ENCODE peak calls at places on chromosome 7, in eight cellular contexts. U is activated CD8-positive, alpha-beta memory T cell treated with anti-CD3 and anti-CD28 coated beads for 1 hour; K is CD4-positive, alpha-beta T cell; X is RWPE1; C is iris pigment epithelial cell; L is NCI-H146; Z is GM23248; R is NCI-H2107. O is an unnamed sample.
A peak's percentile ranks its signal among the peaks of the same experiment; 100 is the strongest.

GRCh38 chr7:106069471-106070200 is 42.5 kb downstream of the SYPL1 start:
- DNase-seq in U (no peak), K (no peak), X (no peak), C (no peak), L (no peak), Z (no peak), R (no peak), O (no peak)

GRCh38 chr7:117572826-117573620 is 93.2 kb downstream of the CFTR start:
- DNase-seq in U (no peak), K (no peak), X (no peak), C (no peak), L (no peak), Z (no peak), R (no peak), O (no peak)

GRCh38 chr7:101581891-101582290 is 47.2 kb downstream of the MYL10 start:
- DNase-seq in U (no peak), K (no peak), X (no peak), C (no peak), L (no peak), Z (no peak), R (no peak), O (no peak)

GRCh38 chr7:127907110-127907509 is 124.1 kb downstream of the LRRC4 start:
- DNase-seq in U (no peak), K (no peak), X (no peak), C (no peak), L (peak; percentile 27), Z (no peak), R (no peak), O (no peak)

GRCh38 chr7:117667456-117667855 is 187.6 kb downstream of the CFTR start:
- DNase-seq in U (no peak), K (no peak), X (no peak), C (peak; percentile 61), L (no peak), Z (no peak), R (no peak), O (no peak)

GRCh38 chr7:22934473-22935065 is 79.4 kb downstream of the HYCC1 start:
- DNase-seq in U (no peak), K (no peak), X (no peak), C (peak; percentile 49), L (no peak), Z (peak; percentile 61), R (no peak), O (peak; percentile 76)

GRCh38 chr7:151404216-151405011 is 5.4 kb downstream of the WDR86 start:
- DNase-seq in U (no peak), K (no peak), X (peak; percentile 46), C (peak; percentile 76), L (no peak), Z (peak; percentile 72), R (no peak), O (no peak)

GRCh38 chr7:11727864-11728263 is 104.1 kb downstream of the THSD7A start:
- DNase-seq in U (no peak), K (no peak), X (no peak), C (no peak), L (no peak), Z (peak; percentile 55), R (no peak), O (no peak)

GRCh38 chr7:32034052-32034451 is 36.2 kb downstream of the PDE1C start:
- DNase-seq in U (no peak), K (no peak), X (peak; percentile 29), C (no peak), L (no peak), Z (no peak), R (no peak), O (no peak)

GRCh38 chr7:42227931-42228591 is 8.9 kb downstream of the GLI3 start:
- DNase-seq in U (no peak), K (no peak), X (no peak), C (peak; percentile 62), L (no peak), Z (peak; percentile 79), R (no peak), O (no peak)

GRCh38 chr7:20331912-20332317 is 1.2 kb downstream of the ITGB8 start:
- DNase-seq in U (no peak), K (no peak), X (no peak), C (no peak), L (peak; percentile 65), Z (no peak), R (no peak), O (no peak)

GRCh38 chr7:5699951-5700384 is 81.5 kb downstream of the RNF216 start:
- DNase-seq in U (peak; percentile 42), K (no peak), X (no peak), C (peak; percentile 45), L (peak; percentile 37), Z (no peak), R (peak; percentile 83), O (no peak)

GRCh38 chr7:2084331-2084730 is 148.4 kb downstream of the MAD1L1 start:
- DNase-seq in U (no peak), K (no peak), X (no peak), C (no peak), L (no peak), Z (no peak), R (no peak), O (no peak)

O was measured in HCEC 1CT.